ENCODE peak calls at places on chromosome 2, in seven cellular contexts. J, M, I, N, U, H and S are unnamed samples.

GRCh38 chr2:158011055-158011771 is 90.5 kb upstream of the UPP2 start:
- DNase-seq in J (no peak), H (peak; percentile 90), I (no peak), M (no peak), N (peak; percentile 75), U (no peak), S (peak; percentile 94)

GRCh38 chr2:179655627-179656026 is 205.8 kb downstream of the ZNF385B start:
- DNase-seq in J (peak; percentile 2), U (no peak), N (no peak), M (peak; percentile 84), I (no peak), H (peak; percentile 70), S (peak; percentile 56)

GRCh38 chr2:196088209-196088608 is 19.6 kb upstream of the DNAH7 start:
- DNase-seq in N (no peak), J (no peak), M (peak; percentile 45), H (no peak), U (no peak), I (no peak), S (peak; percentile 39)

GRCh38 chr2:217993817-217994459 is 8.9 kb downstream of the TNS1 start:
- DNase-seq in N (no peak), J (peak; percentile 33), I (peak; percentile 56), H (peak; percentile 35), M (peak; percentile 45), U (no peak), S (no peak)

GRCh38 chr2:63009490-63009889 is 41.1 kb upstream of the OTX1 start:
- DNase-seq in H (no peak), U (no peak), N (no peak), M (no peak), J (no peak), I (no peak), S (no peak)

GRCh38 chr2:199405241-199405640 is 52.5 kb downstream of the SATB2 start:
- DNase-seq in N (no peak), I (no peak), U (peak; percentile 27), H (peak; percentile 18), J (peak; percentile 18), M (peak; percentile 17), S (no peak)

GRCh38 chr2:156867201-156867600 is 390.3 kb upstream of the GALNT5 start:
- DNase-seq in H (no peak), U (no peak), N (no peak), M (peak; percentile 33), J (no peak), I (no peak), S (peak; percentile 55)

GRCh38 chr2:236012155-236012554 is 156.0 kb downstream of the GBX2 start:
- DNase-seq in H (no peak), J (peak; percentile 38), N (no peak), I (no peak), U (no peak), M (no peak), S (no peak)

GRCh38 chr2:200399046-200399445 is 92.6 kb downstream of the SPATS2L start:
- DNase-seq in M (peak; percentile 84), N (no peak), I (no peak), J (no peak), U (no peak), H (peak; percentile 74), S (peak; percentile 63)

GRCh38 chr2:101310591-101311389 is 2.3 kb upstream of the RNF149 start:
- DNase-seq in J (no peak), U (no peak), N (no peak), M (peak; percentile 17), H (peak; percentile 12), I (no peak), S (no peak)

GRCh38 chr2:56357655-56358295 is 174.0 kb downstream of the CCDC85A start:
- DNase-seq in N (no peak), I (no peak), J (no peak), U (no peak), M (peak; percentile 4), H (no peak), S (no peak)

GRCh38 chr2:16821696-16822095 is 156.1 kb upstream of the CYRIA start:
- DNase-seq in J (no peak), U (no peak), H (no peak), M (no peak), I (no peak), N (no peak), S (peak; percentile 32)

GRCh38 chr2:174673876-174674275 is 76.3 kb upstream of the WIPF1 start:
- DNase-seq in N (no peak), H (no peak), U (no peak), I (no peak), M (peak; percentile 59), J (no peak), S (no peak)

GRCh38 chr2:27379840-27380625 is 501 bp downstream of the ZNF513 start:
- DNase-seq in H (peak; percentile 38), M (peak; percentile 76), J (peak; percentile 59), U (no peak), I (peak; percentile 36), N (peak; percentile 48), S (peak; percentile 35)

DNA sequence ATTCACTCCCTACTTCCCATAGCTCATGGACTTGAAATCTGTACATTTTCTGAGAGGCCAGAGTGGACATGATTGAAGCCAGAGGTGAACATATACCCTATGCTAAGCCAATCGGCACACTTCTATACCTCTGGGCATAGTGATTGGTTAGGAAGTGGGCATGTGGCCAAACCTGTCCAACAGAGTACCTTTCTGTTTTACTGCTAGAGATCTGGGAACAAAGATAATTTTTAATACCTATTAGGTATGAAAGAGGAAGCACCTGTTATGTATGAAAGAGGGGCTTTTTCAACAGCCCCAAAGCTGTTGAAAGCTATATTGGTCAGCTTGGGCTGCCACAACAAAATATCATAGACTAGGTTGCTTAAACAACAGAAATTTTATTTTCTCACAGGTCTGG is 27.7 kb downstream of the METTL8 start:
- DNase-seq in J (no peak), H (no peak), I (no peak), M (no peak), N (no peak), U (no peak), S (no peak)
- H3K4me2 ChIP-seq in J (no peak overlapping the region), H (no peak overlapping the region), I (no peak overlapping the region), M (no peak overlapping the region), N (no peak overlapping the region), U (no peak overlapping the region), S (no peak overlapping the region)

GRCh38 chr2:54084600-54084999 is 30.8 kb upstream of the ACYP2 start:
- DNase-seq in N (no peak), J (peak; percentile 51), U (no peak), H (peak; percentile 55), M (peak; percentile 17), I (no peak), S (peak; percentile 20)

GRCh38 chr2:54085069-54085468 is 30.3 kb upstream of the ACYP2 start:
- DNase-seq in N (no peak), J (no peak), U (no peak), H (peak; percentile 42), M (no peak), I (no peak), S (no peak)

GRCh38 chr2:54088719-54089118 is 26.7 kb upstream of the ACYP2 start:
- DNase-seq in H (no peak), M (no peak), N (no peak), U (no peak), I (no peak), J (no peak), S (no peak)

GRCh38 chr2:54088191-54088634 is 27.2 kb upstream of the ACYP2 start:
- DNase-seq in M (peak; percentile 57), N (no peak), U (no peak), I (no peak), J (no peak), H (no peak), S (no peak)

GRCh38 chr2:54086157-54086556 is 29.3 kb upstream of the ACYP2 start:
- DNase-seq in M (no peak), I (no peak), H (no peak), N (no peak), U (no peak), J (no peak), S (no peak)
- H3K4me2 ChIP-seq in M (no peak overlapping the region), I (no peak overlapping the region), H (no peak overlapping the region), N (no peak overlapping the region), U (no peak overlapping the region), J (no peak overlapping the region), S (no peak overlapping the region)

GRCh38 chr2:68083346-68083745 is 20.5 kb upstream of the C1D start:
- DNase-seq in M (no peak), I (no peak), N (no peak), U (no peak), J (no peak), H (no peak), S (no peak)
- H3K4me2 ChIP-seq in M (no peak overlapping the region), I (no peak overlapping the region), N (no peak overlapping the region), U (no peak overlapping the region), J (no peak overlapping the region), H (no peak overlapping the region), S (no peak overlapping the region)

GRCh38 chr2:130986890-130987493 is 106.3 kb downstream of the FAM168B start:
- DNase-seq in M (no peak), U (no peak), N (no peak), J (no peak), I (no peak), H (no peak), S (no peak)

GRCh38 chr2:130985831-130986649 is 107.2 kb downstream of the FAM168B start:
- DNase-seq in U (no peak), I (no peak), J (no peak), H (no peak), M (no peak), N (no peak), S (no peak)

GRCh38 chr2:130985206-130985779 is 108.0 kb downstream of the FAM168B start:
- DNase-seq in J (no peak), M (no peak), I (no peak), U (no peak), N (no peak), H (no peak), S (no peak)

GRCh38 chr2:130987519-130988425 is 105.5 kb downstream of the FAM168B start:
- DNase-seq in I (no peak), N (no peak), U (no peak), H (no peak), M (no peak), J (no peak), S (no peak)
- H3K4me2 ChIP-seq in I (no peak overlapping the region), N (no peak overlapping the region), U (no peak overlapping the region), H (no peak overlapping the region), M (no peak overlapping the region), J (no peak overlapping the region), S (no peak overlapping the region)

DNA sequence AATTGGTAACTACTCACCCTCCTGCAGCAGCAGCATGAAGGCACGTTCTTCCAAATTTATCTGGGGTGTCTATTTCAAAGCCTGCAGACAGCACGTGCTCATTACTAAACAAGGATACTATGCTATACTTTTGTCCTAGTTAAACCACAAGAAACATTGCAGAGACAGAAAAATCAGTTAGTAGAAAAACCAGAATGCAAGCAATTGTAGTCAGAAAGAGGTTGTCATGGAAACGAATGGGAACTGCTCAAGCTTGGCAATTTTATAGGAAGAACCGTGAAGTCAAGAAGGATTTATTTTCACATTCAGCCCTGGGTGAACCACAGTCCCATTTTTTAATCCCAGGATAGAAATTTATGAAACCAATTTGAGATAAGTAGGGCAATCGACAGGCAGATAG is 162.2 kb upstream of the PGAP1 start:
- DNase-seq in H (no peak), I (peak; percentile 51), M (peak; percentile 28), J (no peak), U (no peak), N (no peak), S (no peak)
- H3K4me2 ChIP-seq in H (no peak overlapping the region), I (peak overlapping the region; percentile 50), M (no peak overlapping the region), J (no peak overlapping the region), U (no peak overlapping the region), N (no peak overlapping the region), S (no peak overlapping the region)

GRCh38 chr2:99975386-99975785 is 167.0 kb downstream of the AFF3 start:
- DNase-seq in I (no peak), U (no peak), J (no peak), M (peak; percentile 87), N (no peak), H (peak; percentile 92), S (peak; percentile 69)
- H3K4me2 ChIP-seq in I (no peak overlapping the region), U (no peak overlapping the region), J (no peak overlapping the region), M (no peak overlapping the region), N (no peak overlapping the region), H (peak overlapping the region; percentile 72), S (peak overlapping the region; percentile 37)

GRCh38 chr2:203934711-203935438 is 1.7 kb upstream of the ICOS start:
- DNase-seq in I (no peak), M (no peak), H (no peak), N (no peak), U (no peak), J (no peak), S (no peak)
- H3K4me2 ChIP-seq in I (peak overlapping the region; percentile 61), M (no peak overlapping the region), H (no peak overlapping the region), N (no peak overlapping the region), U (no peak overlapping the region), J (no peak overlapping the region), S (no peak overlapping the region)